ENCODE peak calls at places on chromosomes 12 and 14, in ten cellular contexts. One of them, this sample, is unnamed.
A peak's percentile ranks its signal among the peaks of the same experiment; 100 is the strongest.

GRCh38 chr12:30863839-30864238 is 62.7 kb upstream of the TSPAN11 start:
- DNase-seq in naive B cell: no peak
- DNase-seq in stimulated activated CD8-positive, alpha-beta memory T cell treated with anti-CD3 and anti-CD28 coated beads, Interleukin-15, amount 100 ng/mL, for 24 hours: no peak
- DNase-seq in NCI-H524: no peak
- DNase-seq in iris pigment epithelial cell: no peak
- DNase-seq in GM04504: no peak
- DNase-seq in pulmonary artery endothelial cell: no peak
- DNase-seq in activated CD8-positive, alpha-beta memory T cell treated with anti-CD3 and anti-CD28 coated beads for 48 hours: no peak
- DNase-seq in RCC 7860: no peak
- DNase-seq in stomach: no peak
- DNase-seq in this sample: no peak

GRCh38 chr12:104136577-104136976 is 1.4 kb downstream of the NFYB start:
- DNase-seq in pulmonary artery endothelial cell: no peak
- DNase-seq in iris pigment epithelial cell: no peak
- DNase-seq in naive B cell: no peak
- DNase-seq in NCI-H524: no peak
- DNase-seq in GM04504: no peak
- DNase-seq in stimulated activated CD8-positive, alpha-beta memory T cell treated with anti-CD3 and anti-CD28 coated beads, Interleukin-15, amount 100 ng/mL, for 24 hours: no peak
- DNase-seq in activated CD8-positive, alpha-beta memory T cell treated with anti-CD3 and anti-CD28 coated beads for 48 hours: no peak
- DNase-seq in stomach: no peak
- DNase-seq in RCC 7860: no peak
- DNase-seq in this sample: no peak

GRCh38 chr14:24058260-24058950 is 6.6 kb downstream of the CARMIL3 start:
- DNase-seq in GM04504: peak; percentile 57
- DNase-seq in activated CD8-positive, alpha-beta memory T cell treated with anti-CD3 and anti-CD28 coated beads for 48 hours: no peak
- DNase-seq in RCC 7860: peak; percentile 23
- DNase-seq in NCI-H524: peak; percentile 70
- DNase-seq in naive B cell: peak; percentile 47
- DNase-seq in stimulated activated CD8-positive, alpha-beta memory T cell treated with anti-CD3 and anti-CD28 coated beads, Interleukin-15, amount 100 ng/mL, for 24 hours: no peak
- DNase-seq in pulmonary artery endothelial cell: peak; percentile 24
- DNase-seq in iris pigment epithelial cell: peak; percentile 67
- DNase-seq in stomach: peak; percentile 81
- DNase-seq in this sample: peak; percentile 76

GRCh38 chr12:113241191-113242017 is 20.1 kb downstream of the TPCN1 start:
- DNase-seq in iris pigment epithelial cell: peak; percentile 95
- DNase-seq in stimulated activated CD8-positive, alpha-beta memory T cell treated with anti-CD3 and anti-CD28 coated beads, Interleukin-15, amount 100 ng/mL, for 24 hours: no peak
- DNase-seq in GM04504: peak; percentile 93
- DNase-seq in NCI-H524: peak; percentile 80
- DNase-seq in naive B cell: no peak
- DNase-seq in pulmonary artery endothelial cell: no peak
- DNase-seq in activated CD8-positive, alpha-beta memory T cell treated with anti-CD3 and anti-CD28 coated beads for 48 hours: no peak
- DNase-seq in stomach: peak; percentile 36
- DNase-seq in RCC 7860: peak; percentile 87
- DNase-seq in this sample: no peak

GRCh38 chr12:100842156-100842555 is 47.6 kb downstream of the ANO4 start:
- DNase-seq in iris pigment epithelial cell: peak; percentile 31
- DNase-seq in stomach: no peak
- DNase-seq in GM04504: no peak
- DNase-seq in RCC 7860: no peak
- DNase-seq in naive B cell: no peak
- DNase-seq in NCI-H524: no peak
- DNase-seq in pulmonary artery endothelial cell: no peak
- DNase-seq in activated CD8-positive, alpha-beta memory T cell treated with anti-CD3 and anti-CD28 coated beads for 48 hours: no peak
- DNase-seq in stimulated activated CD8-positive, alpha-beta memory T cell treated with anti-CD3 and anti-CD28 coated beads, Interleukin-15, amount 100 ng/mL, for 24 hours: no peak
- DNase-seq in this sample: no peak

GRCh38 chr12:77354766-77355362 is 289.5 kb upstream of the E2F7 start:
- DNase-seq in stomach: no peak
- DNase-seq in activated CD8-positive, alpha-beta memory T cell treated with anti-CD3 and anti-CD28 coated beads for 48 hours: no peak
- DNase-seq in naive B cell: no peak
- DNase-seq in iris pigment epithelial cell: peak; percentile 11
- DNase-seq in GM04504: no peak
- DNase-seq in RCC 7860: no peak
- DNase-seq in pulmonary artery endothelial cell: no peak
- DNase-seq in stimulated activated CD8-positive, alpha-beta memory T cell treated with anti-CD3 and anti-CD28 coated beads, Interleukin-15, amount 100 ng/mL, for 24 hours: no peak
- DNase-seq in NCI-H524: no peak
- DNase-seq in this sample: no peak

GRCh38 chr12:6201775-6202292 is 1.6 kb downstream of the CD9 start:
- DNase-seq in GM04504: no peak
- DNase-seq in NCI-H524: no peak
- DNase-seq in stomach: no peak
- DNase-seq in stimulated activated CD8-positive, alpha-beta memory T cell treated with anti-CD3 and anti-CD28 coated beads, Interleukin-15, amount 100 ng/mL, for 24 hours: no peak
- DNase-seq in pulmonary artery endothelial cell: no peak
- DNase-seq in naive B cell: no peak
- DNase-seq in RCC 7860: no peak
- DNase-seq in iris pigment epithelial cell: no peak
- DNase-seq in activated CD8-positive, alpha-beta memory T cell treated with anti-CD3 and anti-CD28 coated beads for 48 hours: no peak
- DNase-seq in this sample: no peak

GRCh38 chr12:13193403-13194100 is 3.0 kb upstream of the EMP1 start:
- DNase-seq in iris pigment epithelial cell: no peak
- DNase-seq in stimulated activated CD8-positive, alpha-beta memory T cell treated with anti-CD3 and anti-CD28 coated beads, Interleukin-15, amount 100 ng/mL, for 24 hours: no peak
- DNase-seq in stomach: no peak
- DNase-seq in activated CD8-positive, alpha-beta memory T cell treated with anti-CD3 and anti-CD28 coated beads for 48 hours: no peak
- DNase-seq in pulmonary artery endothelial cell: no peak
- DNase-seq in NCI-H524: no peak
- DNase-seq in RCC 7860: no peak
- DNase-seq in naive B cell: no peak
- DNase-seq in GM04504: no peak
- DNase-seq in this sample: no peak

GRCh38 chr12:47216150-47216677 is 136.5 kb upstream of the AMIGO2 start:
- DNase-seq in RCC 7860: no peak
- DNase-seq in stomach: no peak
- DNase-seq in pulmonary artery endothelial cell: no peak
- DNase-seq in iris pigment epithelial cell: no peak
- DNase-seq in NCI-H524: no peak
- DNase-seq in activated CD8-positive, alpha-beta memory T cell treated with anti-CD3 and anti-CD28 coated beads for 48 hours: no peak
- DNase-seq in GM04504: no peak
- DNase-seq in naive B cell: peak; percentile 78
- DNase-seq in stimulated activated CD8-positive, alpha-beta memory T cell treated with anti-CD3 and anti-CD28 coated beads, Interleukin-15, amount 100 ng/mL, for 24 hours: no peak
- DNase-seq in this sample: peak; percentile 42

GRCh38 chr12:107847430-107847829 is 72.9 kb downstream of the ASCL4 start:
- DNase-seq in activated CD8-positive, alpha-beta memory T cell treated with anti-CD3 and anti-CD28 coated beads for 48 hours: no peak
- DNase-seq in pulmonary artery endothelial cell: no peak
- DNase-seq in GM04504: no peak
- DNase-seq in iris pigment epithelial cell: no peak
- DNase-seq in RCC 7860: no peak
- DNase-seq in stimulated activated CD8-positive, alpha-beta memory T cell treated with anti-CD3 and anti-CD28 coated beads, Interleukin-15, amount 100 ng/mL, for 24 hours: no peak
- DNase-seq in stomach: no peak
- DNase-seq in NCI-H524: no peak
- DNase-seq in naive B cell: no peak
- DNase-seq in this sample: no peak

GRCh38 chr12:18811268-18811667 is 73.3 kb downstream of the CAPZA3 start:
- DNase-seq in iris pigment epithelial cell: peak; percentile 2
- DNase-seq in GM04504: no peak
- DNase-seq in activated CD8-positive, alpha-beta memory T cell treated with anti-CD3 and anti-CD28 coated beads for 48 hours: no peak
- DNase-seq in stimulated activated CD8-positive, alpha-beta memory T cell treated with anti-CD3 and anti-CD28 coated beads, Interleukin-15, amount 100 ng/mL, for 24 hours: no peak
- DNase-seq in naive B cell: no peak
- DNase-seq in pulmonary artery endothelial cell: no peak
- DNase-seq in NCI-H524: no peak
- DNase-seq in RCC 7860: no peak
- DNase-seq in stomach: no peak
- DNase-seq in this sample: no peak